ENCODE peak calls at places on chromosomes 6 and 20, in eight cellular contexts. One of them, this sample, is unnamed.

GRCh38 chr6:3119040-3119723 is 671 bp downstream of the BPHL start:
- DNase-seq in GM04504: no peak
- DNase-seq in adipocyte: peak
- DNase-seq in AG10803: peak
- DNase-seq in fibroblast of pulmonary artery: peak
- DNase-seq in astrocyte of the hippocampus: no peak
- DNase-seq in GF-D8: no peak
- DNase-seq in GM13977: no peak
- DNase-seq in this sample: peak

GRCh38 chr20:39605908-39606307 is 643.8 kb downstream of the DHX35 start:
- DNase-seq in GM04504: no peak
- DNase-seq in adipocyte: no peak
- DNase-seq in AG10803: no peak
- DNase-seq in fibroblast of pulmonary artery: no peak
- DNase-seq in astrocyte of the hippocampus: no peak
- DNase-seq in GF-D8: no peak
- DNase-seq in GM13977: no peak
- DNase-seq in this sample: no peak

GRCh38 chr20:23061713-23062561 is 12.5 kb upstream of the THBD start:
- DNase-seq in GM04504: peak
- DNase-seq in adipocyte: peak
- DNase-seq in AG10803: peak
- DNase-seq in fibroblast of pulmonary artery: peak
- DNase-seq in astrocyte of the hippocampus: peak
- DNase-seq in GF-D8: peak
- DNase-seq in GM13977: no peak
- DNase-seq in this sample: peak

GRCh38 chr6:167825759-167826229 is 917 bp upstream of the AFDN start:
- DNase-seq in GM04504: no peak
- DNase-seq in adipocyte: peak
- DNase-seq in AG10803: no peak
- DNase-seq in fibroblast of pulmonary artery: peak
- DNase-seq in astrocyte of the hippocampus: peak
- DNase-seq in GF-D8: no peak
- DNase-seq in GM13977: peak
- DNase-seq in this sample: peak

GRCh38 chr6:38396209-38396608 is 243.5 kb downstream of the BTBD9 start:
- DNase-seq in GM04504: no peak
- DNase-seq in adipocyte: no peak
- DNase-seq in AG10803: no peak
- DNase-seq in fibroblast of pulmonary artery: no peak
- DNase-seq in astrocyte of the hippocampus: no peak
- DNase-seq in GF-D8: no peak
- DNase-seq in GM13977: no peak
- DNase-seq in this sample: no peak

GRCh38 chr6:137739544-137739943 is 127.5 kb upstream of the TNFAIP3 start:
- DNase-seq in GM04504: no peak
- DNase-seq in adipocyte: no peak
- DNase-seq in AG10803: no peak
- DNase-seq in fibroblast of pulmonary artery: no peak
- DNase-seq in astrocyte of the hippocampus: no peak
- DNase-seq in GF-D8: no peak
- DNase-seq in GM13977: no peak
- DNase-seq in this sample: no peak

GRCh38 chr20:17066955-17067354 is 159.9 kb upstream of the PCSK2 start:
- DNase-seq in GM04504: no peak
- DNase-seq in adipocyte: no peak
- DNase-seq in AG10803: no peak
- DNase-seq in fibroblast of pulmonary artery: no peak
- DNase-seq in astrocyte of the hippocampus: no peak
- DNase-seq in GF-D8: no peak
- DNase-seq in GM13977: no peak
- DNase-seq in this sample: no peak

GRCh38 chr6:30344191-30344867 is 627 bp upstream of the RPP21 start:
- DNase-seq in GM04504: no peak
- DNase-seq in adipocyte: no peak
- DNase-seq in AG10803: no peak
- DNase-seq in fibroblast of pulmonary artery: no peak
- DNase-seq in astrocyte of the hippocampus: no peak
- DNase-seq in GF-D8: no peak
- DNase-seq in GM13977: no peak
- DNase-seq in this sample: no peak

GRCh38 chr6:139474145-139475108 is 100.0 kb upstream of the CITED2 start:
- DNase-seq in GM04504: no peak
- DNase-seq in adipocyte: peak
- DNase-seq in AG10803: peak
- DNase-seq in fibroblast of pulmonary artery: peak
- DNase-seq in astrocyte of the hippocampus: peak
- DNase-seq in GF-D8: no peak
- DNase-seq in GM13977: peak
- DNase-seq in this sample: peak

GRCh38 chr6:111843347-111844147 is 29.7 kb downstream of the FYN start:
- DNase-seq in GM04504: no peak
- DNase-seq in adipocyte: no peak
- DNase-seq in AG10803: no peak
- DNase-seq in fibroblast of pulmonary artery: no peak
- DNase-seq in astrocyte of the hippocampus: peak
- DNase-seq in GF-D8: no peak
- DNase-seq in GM13977: no peak
- DNase-seq in this sample: no peak

GRCh38 chr6:109313139-109313538 is 69.1 kb downstream of the CD164 start:
- DNase-seq in GM04504: no peak
- DNase-seq in adipocyte: no peak
- DNase-seq in AG10803: no peak
- DNase-seq in fibroblast of pulmonary artery: no peak
- DNase-seq in astrocyte of the hippocampus: no peak
- DNase-seq in GF-D8: no peak
- DNase-seq in GM13977: no peak
- DNase-seq in this sample: no peak

GRCh38 chr20:52318601-52319000 is 127.0 kb upstream of the ZFP64 start:
- DNase-seq in GM04504: no peak
- DNase-seq in adipocyte: no peak
- DNase-seq in AG10803: no peak
- DNase-seq in fibroblast of pulmonary artery: no peak
- DNase-seq in astrocyte of the hippocampus: no peak
- DNase-seq in GF-D8: no peak
- DNase-seq in GM13977: no peak
- DNase-seq in this sample: peak

GRCh38 chr6:79584332-79584731 is 46.8 kb upstream of the SH3BGRL2 start:
- DNase-seq in GM04504: no peak
- DNase-seq in adipocyte: no peak
- DNase-seq in AG10803: no peak
- DNase-seq in fibroblast of pulmonary artery: no peak
- DNase-seq in astrocyte of the hippocampus: no peak
- DNase-seq in GF-D8: no peak
- DNase-seq in GM13977: no peak
- DNase-seq in this sample: no peak

GRCh38 chr6:141164042-141164748 is 968.5 kb upstream of the GJE1 start:
- DNase-seq in GM04504: no peak
- DNase-seq in adipocyte: no peak
- DNase-seq in AG10803: no peak
- DNase-seq in fibroblast of pulmonary artery: peak
- DNase-seq in astrocyte of the hippocampus: no peak
- DNase-seq in GF-D8: no peak
- DNase-seq in GM13977: no peak
- DNase-seq in this sample: no peak

GRCh38 chr20:63100926-63101699 is 94.3 kb upstream of the BHLHE23 start:
- DNase-seq in GM04504: no peak
- DNase-seq in adipocyte: no peak
- DNase-seq in AG10803: no peak
- DNase-seq in fibroblast of pulmonary artery: no peak
- DNase-seq in astrocyte of the hippocampus: no peak
- DNase-seq in GF-D8: no peak
- DNase-seq in GM13977: no peak
- DNase-seq in this sample: no peak

GRCh38 chr6:11632231-11632630 is 94.7 kb downstream of the TMEM170B start:
- DNase-seq in GM04504: no peak
- DNase-seq in adipocyte: peak
- DNase-seq in AG10803: peak
- DNase-seq in fibroblast of pulmonary artery: no peak
- DNase-seq in astrocyte of the hippocampus: peak
- DNase-seq in GF-D8: no peak
- DNase-seq in GM13977: no peak
- DNase-seq in this sample: peak

GRCh38 chr20:59820204-59821041 is 113.0 kb downstream of the SYCP2 start:
- DNase-seq in GM04504: no peak
- DNase-seq in adipocyte: no peak
- DNase-seq in AG10803: no peak
- DNase-seq in fibroblast of pulmonary artery: no peak
- DNase-seq in astrocyte of the hippocampus: no peak
- DNase-seq in GF-D8: no peak
- DNase-seq in GM13977: no peak
- DNase-seq in this sample: peak

GRCh38 chr6:37516076-37516919 is 16.6 kb upstream of the CCDC167 start:
- DNase-seq in GM04504: no peak
- DNase-seq in adipocyte: no peak
- DNase-seq in AG10803: no peak
- DNase-seq in fibroblast of pulmonary artery: no peak
- DNase-seq in astrocyte of the hippocampus: peak
- DNase-seq in GF-D8: no peak
- DNase-seq in GM13977: peak
- DNase-seq in this sample: no peak

GRCh38 chr6:1610497-1611321 is 994 bp downstream of the FOXC1 start:
- DNase-seq in GM04504: no peak
- DNase-seq in adipocyte: peak
- DNase-seq in AG10803: peak
- DNase-seq in fibroblast of pulmonary artery: peak
- DNase-seq in astrocyte of the hippocampus: peak
- DNase-seq in GF-D8: no peak
- DNase-seq in GM13977: peak
- DNase-seq in this sample: no peak

GRCh38 chr20:63974402-63975200 is 4.8 kb downstream of the SAMD10 start:
- DNase-seq in GM04504: no peak
- DNase-seq in adipocyte: no peak
- DNase-seq in AG10803: no peak
- DNase-seq in fibroblast of pulmonary artery: no peak
- DNase-seq in astrocyte of the hippocampus: peak
- DNase-seq in GF-D8: no peak
- DNase-seq in GM13977: no peak
- DNase-seq in this sample: no peak

GRCh38 chr6:156933201-156934053 is 156.2 kb downstream of the ARID1B start:
- DNase-seq in GM04504: no peak
- DNase-seq in adipocyte: no peak
- DNase-seq in AG10803: no peak
- DNase-seq in fibroblast of pulmonary artery: no peak
- DNase-seq in astrocyte of the hippocampus: peak
- DNase-seq in GF-D8: no peak
- DNase-seq in GM13977: no peak
- DNase-seq in this sample: no peak

GRCh38 chr6:3227363-3228045 is at the start of gene TUBB2B:
- DNase-seq in GM04504: no peak
- DNase-seq in adipocyte: peak
- DNase-seq in AG10803: no peak
- DNase-seq in fibroblast of pulmonary artery: no peak
- DNase-seq in astrocyte of the hippocampus: peak
- DNase-seq in GF-D8: no peak
- DNase-seq in GM13977: peak
- DNase-seq in this sample: peak

GRCh38 chr6:154301086-154301625 is 55.4 kb downstream of the IPCEF1 start:
- DNase-seq in GM04504: no peak
- DNase-seq in adipocyte: no peak
- DNase-seq in AG10803: no peak
- DNase-seq in fibroblast of pulmonary artery: no peak
- DNase-seq in astrocyte of the hippocampus: no peak
- DNase-seq in GF-D8: no peak
- DNase-seq in GM13977: no peak
- DNase-seq in this sample: no peak

GRCh38 chr6:1044040-1044836 is 267.7 kb upstream of the FOXQ1 start:
- DNase-seq in GM04504: no peak
- DNase-seq in adipocyte: no peak
- DNase-seq in AG10803: no peak
- DNase-seq in fibroblast of pulmonary artery: no peak
- DNase-seq in astrocyte of the hippocampus: no peak
- DNase-seq in GF-D8: no peak
- DNase-seq in GM13977: no peak
- DNase-seq in this sample: no peak

GRCh38 chr6:7671076-7671475 is 54.8 kb upstream of the BMP6 start:
- DNase-seq in GM04504: peak
- DNase-seq in adipocyte: peak
- DNase-seq in AG10803: peak
- DNase-seq in fibroblast of pulmonary artery: peak
- DNase-seq in astrocyte of the hippocampus: no peak
- DNase-seq in GF-D8: no peak
- DNase-seq in GM13977: no peak
- DNase-seq in this sample: peak

GRCh38 chr6:40587240-40588069 is at the start of gene LRFN2:
- DNase-seq in GM04504: peak
- DNase-seq in adipocyte: peak
- DNase-seq in AG10803: peak
- DNase-seq in fibroblast of pulmonary artery: peak
- DNase-seq in astrocyte of the hippocampus: peak
- DNase-seq in GF-D8: no peak
- DNase-seq in GM13977: peak
- DNase-seq in this sample: peak

GRCh38 chr20:56393133-56393472 is 658 bp downstream of the CSTF1 start:
- DNase-seq in GM04504: no peak
- DNase-seq in adipocyte: peak
- DNase-seq in AG10803: no peak
- DNase-seq in fibroblast of pulmonary artery: peak
- DNase-seq in astrocyte of the hippocampus: no peak
- DNase-seq in GF-D8: no peak
- DNase-seq in GM13977: peak
- DNase-seq in this sample: no peak

GRCh38 chr6:20835315-20836010 is 301.2 kb downstream of the CDKAL1 start:
- DNase-seq in GM04504: no peak
- DNase-seq in adipocyte: no peak
- DNase-seq in AG10803: no peak
- DNase-seq in fibroblast of pulmonary artery: no peak
- DNase-seq in astrocyte of the hippocampus: no peak
- DNase-seq in GF-D8: no peak
- DNase-seq in GM13977: no peak
- DNase-seq in this sample: no peak

GRCh38 chr6:7730852-7731251 is 5.0 kb downstream of the BMP6 start:
- DNase-seq in GM04504: peak
- DNase-seq in adipocyte: peak
- DNase-seq in AG10803: peak
- DNase-seq in fibroblast of pulmonary artery: peak
- DNase-seq in astrocyte of the hippocampus: peak
- DNase-seq in GF-D8: no peak
- DNase-seq in GM13977: no peak
- DNase-seq in this sample: peak

GRCh38 chr20:16222859-16223411 is 350.3 kb downstream of the KIF16B start:
- DNase-seq in GM04504: no peak
- DNase-seq in adipocyte: no peak
- DNase-seq in AG10803: no peak
- DNase-seq in fibroblast of pulmonary artery: no peak
- DNase-seq in astrocyte of the hippocampus: no peak
- DNase-seq in GF-D8: no peak
- DNase-seq in GM13977: no peak
- DNase-seq in this sample: peak

GRCh38 chr6:155418017-155418749 is 37.5 kb downstream of the NOX3 start:
- DNase-seq in GM04504: no peak
- DNase-seq in adipocyte: peak
- DNase-seq in AG10803: peak
- DNase-seq in fibroblast of pulmonary artery: peak
- DNase-seq in astrocyte of the hippocampus: peak
- DNase-seq in GF-D8: no peak
- DNase-seq in GM13977: peak
- DNase-seq in this sample: peak